ENCODE peak calls at places on chromosomes 16 and 17, in six cellular contexts. M is GM23248, E is HTR-8/SVneo, R is lung, N is pancreas, L is GM20000. S is an unnamed sample.
A peak's percentile ranks its signal among the peaks of the same experiment; 100 is the strongest.

GRCh38 chr16:15906439-15906838 is 18.0 kb upstream of the CEP20 start:
- DNase-seq in M (no peak), E (no peak), R (no peak), N (no peak), L (no peak), S (no peak)

GRCh38 chr16:70659953-70660671 is 13.8 kb downstream of the IL34 start:
- DNase-seq in M (no peak), E (no peak), R (no peak), N (no peak), L (no peak), S (no peak)

GRCh38 chr17:58400826-58401225 is 16.5 kb downstream of the RNF43 start:
- DNase-seq in M (no peak), E (no peak), R (no peak), N (no peak), L (no peak), S (no peak)

GRCh38 chr17:43530303-43531081 is 15.6 kb downstream of the ETV4 start:
- DNase-seq in M (peak; percentile 49), E (peak; percentile 96), R (peak; percentile 79), N (peak; percentile 84), L (no peak), S (no peak)

GRCh38 chr17:80063815-80064585 is 27.6 kb downstream of the CCDC40 start:
- DNase-seq in M (peak; percentile 83), E (peak; percentile 55), R (peak; percentile 41), N (peak; percentile 66), L (no peak), S (no peak)

GRCh38 chr17:62797959-62798358 is 10.2 kb downstream of the MARCHF10 start:
- DNase-seq in M (peak; percentile 34), E (no peak), R (no peak), N (no peak), L (no peak), S (no peak)

GRCh38 chr17:18219016-18219415 is 6.4 kb upstream of the LLGL1 start:
- DNase-seq in M (peak; percentile 56), E (peak; percentile 38), R (no peak), N (no peak), L (no peak), S (no peak)

GRCh38 chr17:48333034-48333491 is 97.0 kb downstream of the SKAP1 start:
- DNase-seq in M (peak; percentile 76), E (no peak), R (no peak), N (no peak), L (no peak), S (no peak)

GRCh38 chr16:72990003-72990521 is 57.9 kb downstream of the ZFHX3 start:
- DNase-seq in M (peak; percentile 86), E (peak; percentile 77), R (peak; percentile 58), N (no peak), L (no peak), S (peak; percentile 95)

GRCh38 chr16:24088011-24088410 is 168.1 kb upstream of the CACNG3 start:
- DNase-seq in M (no peak), E (no peak), R (no peak), N (no peak), L (no peak), S (peak; percentile 34)

GRCh38 chr16:53822936-53823529 is 119.1 kb downstream of the FTO start:
- DNase-seq in M (peak; percentile 16), E (no peak), R (no peak), N (no peak), L (peak; percentile 29), S (no peak)

GRCh38 chr16:3520861-3521260 is 20.1 kb downstream of the CLUAP1 start:
- DNase-seq in M (no peak), E (no peak), R (no peak), N (no peak), L (no peak), S (no peak)

GRCh38 chr16:72588554-72588953 is 416.6 kb upstream of the PMFBP1 start:
- DNase-seq in M (no peak), E (no peak), R (no peak), N (no peak), L (no peak), S (no peak)

GRCh38 chr16:54651440-54651839 is 279.2 kb upstream of the IRX5 start:
- DNase-seq in M (no peak), E (no peak), R (no peak), N (no peak), L (no peak), S (no peak)

GRCh38 chr16:70602831-70603230 is 43.5 kb upstream of the IL34 start:
- DNase-seq in M (no peak), E (no peak), R (no peak), N (no peak), L (no peak), S (no peak)

GRCh38 chr16:82067042-82067809 is 32.2 kb downstream of the HSD17B2 start:
- DNase-seq in M (peak; percentile 74), E (no peak), R (no peak), N (no peak), L (no peak), S (no peak)

GRCh38 chr16:23125277-23125676 is 24.0 kb downstream of the USP31 start:
- DNase-seq in M (no peak), E (no peak), R (no peak), N (no peak), L (no peak), S (no peak)

GRCh38 chr17:49996495-49997255 is 1.7 kb upstream of the DLX3 start:
- DNase-seq in M (peak; percentile 73), E (peak; percentile 87), R (peak; percentile 56), N (peak; percentile 82), L (peak; percentile 82), S (no peak)

GRCh38 chr17:83036193-83036592 is 43.2 kb upstream of the METRNL start:
- DNase-seq in M (no peak), E (no peak), R (no peak), N (no peak), L (no peak), S (no peak)

GRCh38 chr17:9115446-9116265 is 94.3 kb downstream of the NTN1 start:
- DNase-seq in M (peak; percentile 71), E (peak; percentile 74), R (no peak), N (no peak), L (no peak), S (no peak)

GRCh38 chr17:47072881-47073280 is 93.8 kb upstream of the RPRML start:
- DNase-seq in M (no peak), E (no peak), R (no peak), N (no peak), L (no peak), S (no peak)

GRCh38 chr17:58452738-58453137 is 35.4 kb upstream of the RNF43 start:
- DNase-seq in M (peak; percentile 5), E (no peak), R (no peak), N (no peak), L (no peak), S (no peak)

GRCh38 chr17:8225813-8226535 is 15.6 kb upstream of the AURKB start:
- DNase-seq in M (peak; percentile 85), E (peak; percentile 25), R (peak; percentile 54), N (no peak), L (no peak), S (no peak)

GRCh38 chr16:13936596-13937081 is 16.7 kb downstream of the ERCC4 start:
- DNase-seq in M (peak; percentile 73), E (no peak), R (no peak), N (peak; percentile 64), L (no peak), S (no peak)

GRCh38 chr16:85328665-85329058 is 216.4 kb upstream of the CIBAR2 start:
- DNase-seq in M (no peak), E (no peak), R (no peak), N (peak; percentile 60), L (no peak), S (no peak)

GRCh38 chr17:55063857-55064485 is 95.4 kb downstream of the STXBP4 start:
- DNase-seq in M (no peak), E (no peak), R (no peak), N (no peak), L (no peak), S (no peak)

GRCh38 chr16:30429418-30429677 is 482 bp downstream of the DCTPP1 start:
- DNase-seq in M (no peak), E (no peak), R (no peak), N (no peak), L (no peak), S (no peak)

GRCh38 chr16:62105244-62105643 is 69.0 kb upstream of the CDH8 start:
- DNase-seq in M (no peak), E (no peak), R (no peak), N (no peak), L (no peak), S (no peak)

GRCh38 chr17:27741361-27741861 is 58.9 kb downstream of the NOS2 start:
- DNase-seq in M (peak; percentile 84), E (no peak), R (no peak), N (no peak), L (no peak), S (peak; percentile 86)

GRCh38 chr17:80385046-80385445 is 29.9 kb upstream of the ENDOV start:
- DNase-seq in M (no peak), E (no peak), R (no peak), N (no peak), L (no peak), S (no peak)

GRCh38 chr17:47693667-47694017 is 319 bp upstream of the TBKBP1 start:
- DNase-seq in M (no peak), E (no peak), R (no peak), N (no peak), L (no peak), S (no peak)